ENCODE peak calls at places on chromosomes 4 and X, in seven cellular contexts. One of them, this sample, is unnamed.

GRCh38 chr4:114250439-114250891 is 271.0 kb upstream of the ARSJ start:
- DNase-seq in effector CD4-positive, alpha-beta T cell: no peak
- DNase-seq in ELR: no peak
- DNase-seq in activated B cell treated with CpG ODN at 0.5 μM for 24 hours: no peak
- DNase-seq in activated CD4-positive, alpha-beta T cell treated with anti-CD3 and anti-CD28 coated beads, Interleukin-2, amount 50 U/mL, for 48 hours: no peak
- DNase-seq in NCI-H446 treated with DMSO at 0.1 percent for 48 hours: no peak
- DNase-seq in endothelial cell of umbilical vein: no peak
- DNase-seq in this sample: no peak

GRCh38 chr4:687048-687974 is 1.6 kb downstream of the SLC49A3 start:
- DNase-seq in effector CD4-positive, alpha-beta T cell: no peak
- DNase-seq in ELR: peak
- DNase-seq in activated B cell treated with CpG ODN at 0.5 μM for 24 hours: no peak
- DNase-seq in activated CD4-positive, alpha-beta T cell treated with anti-CD3 and anti-CD28 coated beads, Interleukin-2, amount 50 U/mL, for 48 hours: no peak
- DNase-seq in NCI-H446 treated with DMSO at 0.1 percent for 48 hours: no peak
- DNase-seq in endothelial cell of umbilical vein: peak
- DNase-seq in this sample: peak

GRCh38 chrX:153769158-153769864 is 5.3 kb downstream of the PLXNB3 start:
- DNase-seq in effector CD4-positive, alpha-beta T cell: no peak
- DNase-seq in ELR: no peak
- DNase-seq in activated B cell treated with CpG ODN at 0.5 μM for 24 hours: no peak
- DNase-seq in activated CD4-positive, alpha-beta T cell treated with anti-CD3 and anti-CD28 coated beads, Interleukin-2, amount 50 U/mL, for 48 hours: no peak
- DNase-seq in NCI-H446 treated with DMSO at 0.1 percent for 48 hours: no peak
- DNase-seq in endothelial cell of umbilical vein: no peak
- DNase-seq in this sample: no peak

GRCh38 chr4:125389713-125390112 is 75.0 kb downstream of the FAT4 start:
- DNase-seq in effector CD4-positive, alpha-beta T cell: no peak
- DNase-seq in ELR: peak
- DNase-seq in activated B cell treated with CpG ODN at 0.5 μM for 24 hours: no peak
- DNase-seq in activated CD4-positive, alpha-beta T cell treated with anti-CD3 and anti-CD28 coated beads, Interleukin-2, amount 50 U/mL, for 48 hours: no peak
- DNase-seq in NCI-H446 treated with DMSO at 0.1 percent for 48 hours: peak
- DNase-seq in endothelial cell of umbilical vein: peak
- DNase-seq in this sample: peak

GRCh38 chr4:114386637-114387233 is 211.9 kb upstream of the UGT8 start:
- DNase-seq in effector CD4-positive, alpha-beta T cell: no peak
- DNase-seq in ELR: peak
- DNase-seq in activated B cell treated with CpG ODN at 0.5 μM for 24 hours: no peak
- DNase-seq in activated CD4-positive, alpha-beta T cell treated with anti-CD3 and anti-CD28 coated beads, Interleukin-2, amount 50 U/mL, for 48 hours: no peak
- DNase-seq in NCI-H446 treated with DMSO at 0.1 percent for 48 hours: no peak
- DNase-seq in endothelial cell of umbilical vein: peak
- DNase-seq in this sample: peak

GRCh38 chr4:149914521-149915115 is 99.0 kb upstream of the IQCM start:
- DNase-seq in effector CD4-positive, alpha-beta T cell: no peak
- DNase-seq in ELR: peak
- DNase-seq in activated B cell treated with CpG ODN at 0.5 μM for 24 hours: no peak
- DNase-seq in activated CD4-positive, alpha-beta T cell treated with anti-CD3 and anti-CD28 coated beads, Interleukin-2, amount 50 U/mL, for 48 hours: peak
- DNase-seq in NCI-H446 treated with DMSO at 0.1 percent for 48 hours: peak
- DNase-seq in endothelial cell of umbilical vein: peak
- DNase-seq in this sample: peak

GRCh38 chr4:77481856-77482255 is 123.8 kb upstream of the CXCL13 start:
- DNase-seq in effector CD4-positive, alpha-beta T cell: no peak
- DNase-seq in ELR: peak
- DNase-seq in activated B cell treated with CpG ODN at 0.5 μM for 24 hours: no peak
- DNase-seq in activated CD4-positive, alpha-beta T cell treated with anti-CD3 and anti-CD28 coated beads, Interleukin-2, amount 50 U/mL, for 48 hours: no peak
- DNase-seq in NCI-H446 treated with DMSO at 0.1 percent for 48 hours: no peak
- DNase-seq in endothelial cell of umbilical vein: no peak
- DNase-seq in this sample: peak

GRCh38 chr4:82555279-82555678 is 6.5 kb downstream of the TMEM150C start:
- DNase-seq in effector CD4-positive, alpha-beta T cell: no peak
- DNase-seq in ELR: no peak
- DNase-seq in activated B cell treated with CpG ODN at 0.5 μM for 24 hours: no peak
- DNase-seq in activated CD4-positive, alpha-beta T cell treated with anti-CD3 and anti-CD28 coated beads, Interleukin-2, amount 50 U/mL, for 48 hours: no peak
- DNase-seq in NCI-H446 treated with DMSO at 0.1 percent for 48 hours: no peak
- DNase-seq in endothelial cell of umbilical vein: no peak
- DNase-seq in this sample: no peak

GRCh38 chrX:103276581-103277002 is at the start of gene TCEAL5:
- DNase-seq in effector CD4-positive, alpha-beta T cell: no peak
- DNase-seq in ELR: no peak
- DNase-seq in activated B cell treated with CpG ODN at 0.5 μM for 24 hours: no peak
- DNase-seq in activated CD4-positive, alpha-beta T cell treated with anti-CD3 and anti-CD28 coated beads, Interleukin-2, amount 50 U/mL, for 48 hours: no peak
- DNase-seq in NCI-H446 treated with DMSO at 0.1 percent for 48 hours: no peak
- DNase-seq in endothelial cell of umbilical vein: no peak
- DNase-seq in this sample: no peak

GRCh38 chr4:140346136-140346535 is 27.3 kb upstream of the SCOC start:
- DNase-seq in effector CD4-positive, alpha-beta T cell: no peak
- DNase-seq in ELR: no peak
- DNase-seq in activated B cell treated with CpG ODN at 0.5 μM for 24 hours: no peak
- DNase-seq in activated CD4-positive, alpha-beta T cell treated with anti-CD3 and anti-CD28 coated beads, Interleukin-2, amount 50 U/mL, for 48 hours: no peak
- DNase-seq in NCI-H446 treated with DMSO at 0.1 percent for 48 hours: no peak
- DNase-seq in endothelial cell of umbilical vein: no peak
- DNase-seq in this sample: no peak

GRCh38 chrX:39903937-39904336 is 193.8 kb downstream of the BCOR start:
- DNase-seq in effector CD4-positive, alpha-beta T cell: no peak
- DNase-seq in ELR: peak
- DNase-seq in activated B cell treated with CpG ODN at 0.5 μM for 24 hours: no peak
- DNase-seq in activated CD4-positive, alpha-beta T cell treated with anti-CD3 and anti-CD28 coated beads, Interleukin-2, amount 50 U/mL, for 48 hours: peak
- DNase-seq in NCI-H446 treated with DMSO at 0.1 percent for 48 hours: no peak
- DNase-seq in endothelial cell of umbilical vein: no peak
- DNase-seq in this sample: peak

GRCh38 chrX:154408659-154409221 is 314 bp downstream of the DNASE1L1 start:
- DNase-seq in effector CD4-positive, alpha-beta T cell: no peak
- DNase-seq in ELR: no peak
- DNase-seq in activated B cell treated with CpG ODN at 0.5 μM for 24 hours: no peak
- DNase-seq in activated CD4-positive, alpha-beta T cell treated with anti-CD3 and anti-CD28 coated beads, Interleukin-2, amount 50 U/mL, for 48 hours: no peak
- DNase-seq in NCI-H446 treated with DMSO at 0.1 percent for 48 hours: no peak
- DNase-seq in endothelial cell of umbilical vein: no peak
- DNase-seq in this sample: no peak

GRCh38 chr4:85370400-85371032 is 104.4 kb upstream of the ARHGAP24 start:
- DNase-seq in effector CD4-positive, alpha-beta T cell: no peak
- DNase-seq in ELR: peak
- DNase-seq in activated B cell treated with CpG ODN at 0.5 μM for 24 hours: peak
- DNase-seq in activated CD4-positive, alpha-beta T cell treated with anti-CD3 and anti-CD28 coated beads, Interleukin-2, amount 50 U/mL, for 48 hours: peak
- DNase-seq in NCI-H446 treated with DMSO at 0.1 percent for 48 hours: peak
- DNase-seq in endothelial cell of umbilical vein: peak
- DNase-seq in this sample: peak

This sample was measured in epithelial cell of esophagus.